ENCODE peak calls at places on chromosomes 5 and 9, in four cellular contexts. T is esophagus squamous epithelium, W is kidney, K is mammary epithelial cell. H is an unnamed sample.

GRCh38 chr5:36694351-36694750 is 87.9 kb downstream of the SLC1A3 start:
- DNase-seq in T (no peak), W (no peak), K (no peak), H (no peak)

GRCh38 chr5:147017621-147018020 is 139.1 kb upstream of the PPP2R2B start:
- DNase-seq in T (no peak), W (no peak), K (no peak), H (no peak)

GRCh38 chr9:116870566-116870965 is 183.5 kb downstream of the TRIM32 start:
- DNase-seq in T (no peak), W (peak), K (peak), H (peak)

GRCh38 chr9:78612089-78612488 is 315.2 kb downstream of the PSAT1 start:
- DNase-seq in T (no peak), W (no peak), K (peak), H (no peak)

GRCh38 chr9:80995759-80996158 is 693.6 kb downstream of the TLE1 start:
- DNase-seq in T (no peak), W (no peak), K (peak), H (no peak)

GRCh38 chr5:2582507-2582906 is 169.0 kb downstream of the IRX2 start:
- DNase-seq in T (no peak), W (no peak), K (no peak), H (no peak)

GRCh38 chr9:36039696-36040095 is 3.0 kb downstream of the RECK start:
- DNase-seq in T (no peak), W (no peak), K (peak), H (no peak)

GRCh38 chr5:118233601-118234000 is 754.7 kb downstream of the DTWD2 start:
- DNase-seq in T (no peak), W (no peak), K (no peak), H (no peak)

GRCh38 chr9:135294826-135295225 is 184.8 kb upstream of the PPP1R26 start:
- DNase-seq in T (no peak), W (peak), K (no peak), H (no peak)

GRCh38 chr5:137572042-137572695 is 73.0 kb upstream of the SPOCK1 start:
- DNase-seq in T (no peak), W (no peak), K (no peak), H (no peak)

GRCh38 chr5:79850316-79850822 is 140.7 kb downstream of the MTX3 start:
- DNase-seq in T (no peak), W (no peak), K (no peak), H (no peak)

GRCh38 chr5:1793966-1794895 is 5.4 kb downstream of the MRPL36 start:
- DNase-seq in T (no peak), W (no peak), K (peak), H (no peak)

GRCh38 chr5:34685485-34686197 is 29.5 kb downstream of the RAI14 start:
- DNase-seq in T (no peak), W (no peak), K (peak), H (no peak)

GRCh38 chr5:127958421-127959011 is 125.0 kb upstream of the SLC12A2 start:
- DNase-seq in T (no peak), W (no peak), K (no peak), H (no peak)

GRCh38 chr9:136436055-136436634 is 3.5 kb downstream of the INPP5E start:
- DNase-seq in T (no peak), W (peak), K (no peak), H (peak)

GRCh38 chr9:1510712-1511111 is 460.6 kb downstream of the DMRT2 start:
- DNase-seq in T (no peak), W (no peak), K (peak), H (no peak)

GRCh38 chr5:134084570-134084969 is 29.9 kb upstream of the TCF7 start:
- DNase-seq in T (no peak), W (no peak), K (no peak), H (no peak)

DNA sequence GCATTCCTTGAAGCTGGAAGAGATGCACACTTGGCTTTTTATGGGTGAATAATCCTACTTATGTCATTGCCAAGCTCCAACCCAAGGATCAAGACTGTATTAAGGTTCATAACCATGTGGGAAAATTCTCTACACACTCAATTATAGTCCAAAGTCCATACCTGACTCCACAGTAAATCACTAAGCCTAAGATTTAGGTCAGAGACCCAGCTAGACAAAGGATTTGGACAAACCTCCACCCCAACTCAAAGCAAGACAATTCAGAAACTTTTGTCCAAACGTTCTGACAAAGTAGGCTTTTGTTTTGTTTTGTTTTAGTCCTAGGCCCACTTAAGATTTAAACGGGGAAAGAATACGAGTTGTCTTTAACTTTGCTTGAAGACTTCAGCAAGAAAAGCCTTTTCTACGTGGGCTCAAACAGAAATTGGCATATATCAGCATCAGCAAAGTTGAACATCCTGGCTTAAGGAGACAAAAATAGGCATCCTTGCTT is 1.7 kb downstream of the MEGF9 start:
- DNase-seq in T (no peak), W (no peak), K (no peak), H (no peak)
- H3K4me3 ChIP-seq in T (peak), W (peak), K (peak), H (peak)

DNA sequence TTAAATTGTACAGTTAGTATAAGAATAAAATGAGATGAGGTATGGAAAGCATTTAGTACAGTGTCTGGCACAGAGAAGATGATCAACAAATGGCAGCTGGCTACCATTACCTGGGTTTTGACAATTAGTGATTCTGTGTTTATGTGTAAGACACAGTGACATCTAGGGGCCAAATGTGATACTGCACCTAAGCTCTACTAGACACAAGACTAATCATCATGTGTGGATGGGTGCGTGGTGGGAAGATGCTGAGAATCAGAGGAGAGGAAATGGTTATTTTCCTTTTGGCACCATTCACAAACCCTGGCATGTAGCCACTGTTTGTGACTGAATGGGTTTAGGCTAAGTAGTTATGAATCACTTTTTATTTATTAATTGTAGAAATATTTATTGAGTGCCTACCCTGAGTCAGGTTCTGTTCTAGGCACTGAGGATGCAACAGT is 109.8 kb upstream of the TBC1D2 start:
- DNase-seq in T (no peak), W (no peak), K (peak), H (no peak)
- H3K27ac ChIP-seq in T (no peak), W (no peak), K (no peak), H (no peak)

GRCh38 chr5:181205735-181206401 is 872 bp upstream of the TRIM7 start:
- DNase-seq in T (no peak), W (no peak), K (no peak), H (no peak)

GRCh38 chr5:181203093-181203711 is 1.8 kb downstream of the TRIM7 start:
- DNase-seq in T (no peak), W (no peak), K (no peak), H (no peak)

GRCh38 chr5:181205402-181205734 is 372 bp upstream of the TRIM7 start:
- DNase-seq in T (no peak), W (no peak), K (no peak), H (no peak)

GRCh38 chr5:181204561-181205401 is at the start of gene TRIM7:
- DNase-seq in T (no peak), W (peak), K (peak), H (peak)

GRCh38 chr5:181203842-181204560 is 995 bp downstream of the TRIM7 start:
- DNase-seq in T (no peak), W (no peak), K (peak), H (peak)
- H3K4me3 ChIP-seq in T (peak), W (peak), K (peak), H (peak)

GRCh38 chr9:86046080-86046636 is 53.2 kb downstream of the GOLM1 start:
- DNase-seq in T (no peak), W (no peak), K (no peak), H (no peak)
- H3K27ac ChIP-seq in T (no peak), W (no peak), K (no peak), H (no peak)

DNA sequence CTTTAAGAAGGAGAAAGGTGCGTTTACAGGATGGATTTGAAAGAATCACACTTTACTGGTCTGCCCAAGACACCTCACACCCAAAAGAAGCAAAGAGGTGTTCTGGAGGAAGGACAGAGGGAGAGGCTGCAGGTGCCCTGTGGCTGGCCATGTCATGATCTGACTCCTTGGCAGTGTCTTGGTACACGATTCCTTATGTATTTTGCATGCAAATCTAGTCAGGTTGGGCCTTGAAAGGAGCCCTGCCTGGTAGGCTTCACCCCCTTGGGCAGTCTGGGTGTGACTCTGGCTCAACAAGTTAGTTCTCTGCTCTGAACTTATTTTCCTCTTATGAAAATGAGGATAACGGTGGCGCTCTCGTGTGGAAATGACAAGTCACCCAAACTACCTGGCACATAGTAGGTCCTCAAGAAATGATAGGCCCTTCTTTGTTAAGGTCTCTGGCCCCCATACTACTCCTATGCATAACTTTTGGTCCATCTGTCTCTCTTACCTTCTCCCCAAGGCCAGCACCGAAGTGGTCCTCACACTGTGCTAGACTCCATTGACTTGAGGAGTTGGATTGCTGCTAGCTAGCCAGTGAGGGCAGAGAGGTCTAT is 212.5 kb downstream of the SEMA6A start:
- DNase-seq in T (no peak), W (no peak), K (no peak), H (no peak)
- H3K4me3 ChIP-seq in T (peak), W (peak), K (no peak), H (no peak)

DNA sequence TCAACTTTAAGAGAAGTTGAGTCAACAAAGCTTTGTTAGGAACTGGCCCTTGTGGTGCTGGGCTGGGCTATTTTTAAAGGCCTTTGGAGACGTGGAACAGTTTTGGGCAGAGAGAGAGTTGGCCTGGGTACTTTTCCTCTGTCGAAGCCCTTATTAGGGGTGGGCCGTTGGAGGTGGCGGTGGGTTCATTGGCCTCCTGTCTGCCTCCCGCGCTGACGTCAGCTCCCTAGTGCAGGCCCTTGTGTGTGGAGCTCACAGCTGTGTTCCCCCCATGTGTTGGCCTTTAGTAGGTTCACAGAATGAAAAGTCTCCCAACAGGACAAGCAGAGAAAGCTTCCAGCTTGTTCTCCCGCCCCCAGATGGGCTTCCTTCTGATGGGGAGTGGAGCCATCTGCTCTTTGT is 2.7 kb downstream of the NCS1 start:
- DNase-seq in T (no peak), W (no peak), K (no peak), H (no peak)
- H3K27ac ChIP-seq in T (peak), W (no peak), K (no peak), H (no peak)

DNA sequence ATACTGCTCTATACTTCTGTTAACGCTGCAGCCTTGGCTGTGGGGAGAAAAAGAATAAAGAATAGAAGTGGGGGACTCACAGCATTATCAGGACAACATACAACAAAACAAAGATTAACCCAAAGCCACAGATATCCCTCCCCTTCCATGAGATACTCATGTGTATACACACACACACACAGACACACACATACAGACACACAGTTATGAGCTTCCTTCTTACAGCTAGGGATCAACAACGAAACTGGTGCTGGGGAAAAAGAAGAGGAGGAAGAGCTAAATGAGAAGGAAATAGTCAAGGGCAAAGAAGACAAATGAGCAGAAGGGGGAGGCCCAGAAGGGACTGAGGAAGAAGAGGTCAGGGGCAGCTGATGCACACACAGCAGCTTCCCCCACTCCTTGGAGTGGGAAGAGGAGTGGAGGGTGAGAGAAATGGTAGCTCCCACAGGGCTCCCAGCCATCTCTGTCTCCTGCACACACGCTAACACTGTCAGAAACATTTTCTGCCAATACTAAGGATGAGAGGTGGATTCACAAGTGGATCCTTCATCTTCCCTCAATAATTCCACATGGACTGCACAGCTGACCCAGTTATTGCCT is 66.2 kb downstream of the SIL1 start:
- DNase-seq in T (no peak), W (no peak), K (no peak), H (no peak)
- H3K4me3 ChIP-seq in T (no peak), W (peak), K (no peak), H (no peak)

GRCh38 chr5:100799166-100799565 is 103.9 kb downstream of the ST8SIA4 start:
- DNase-seq in T (no peak), W (no peak), K (no peak), H (no peak)
- H3K27ac ChIP-seq in T (no peak), W (no peak), K (no peak), H (no peak)

DNA sequence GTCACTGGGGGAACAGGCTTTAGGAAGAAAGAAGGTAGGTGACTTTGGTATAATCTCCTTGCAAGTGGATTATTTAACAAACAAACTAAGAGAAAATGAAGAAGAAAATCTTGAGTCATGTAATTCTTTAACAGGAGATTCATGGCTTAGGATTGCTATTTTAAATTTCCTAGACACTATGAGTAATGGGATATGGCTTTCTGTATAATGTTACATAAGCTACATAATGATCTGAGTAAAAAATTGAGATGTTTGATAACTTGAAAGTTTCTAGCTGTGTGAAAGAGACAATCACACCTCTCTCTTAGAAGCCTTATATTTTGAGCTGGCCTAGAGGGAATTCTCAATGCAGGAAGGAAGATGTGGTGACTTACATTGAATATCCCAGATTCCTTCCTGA is 92.5 kb downstream of the CDH9 start:
- DNase-seq in T (no peak), W (no peak), K (no peak), H (no peak)
- H3K4me3 ChIP-seq in T (no peak), W (no peak), K (no peak), H (no peak)

DNA sequence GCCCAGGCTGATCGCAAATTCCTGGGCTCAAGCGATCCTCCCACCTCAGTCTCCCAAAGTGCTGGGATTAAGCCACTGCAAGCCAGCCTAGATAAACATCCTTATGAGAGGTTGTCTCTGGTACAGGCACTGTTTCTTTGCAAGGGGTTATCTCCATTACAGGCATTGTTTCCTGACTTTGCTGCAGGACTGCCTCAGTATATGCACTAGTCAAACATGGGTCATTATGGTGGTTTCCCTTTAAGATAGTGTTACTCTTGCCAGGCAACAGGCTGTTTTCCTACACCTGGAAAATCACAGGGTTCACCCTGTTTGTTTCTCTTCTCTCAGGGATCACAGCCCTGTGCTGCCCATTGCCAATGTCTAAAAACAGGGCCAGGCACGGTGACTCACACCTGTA is 7.8 kb upstream of the CLTB start:
- DNase-seq in T (no peak), W (no peak), K (no peak), H (no peak)
- H3K27ac ChIP-seq in T (no peak), W (no peak), K (no peak), H (no peak)

H was measured in RWPE2.